ENCODE peak calls at places on chromosomes 2 and 18, in nine cellular contexts. H is upper lobe of right lung, B is neural progenitor cell, K is fibroblast of pulmonary artery, Z is pancreas, V is endothelial cell, P is MM.1S, C is cardiac muscle cell, A is astrocyte. F is an unnamed sample.

GRCh38 chr18:10286580-10287150 is 167.8 kb upstream of the APCDD1 start:
- DNase-seq in H (no peak), B (no peak), K (no peak), Z (no peak), V (no peak), P (no peak), C (no peak), A (no peak), F (no peak)

GRCh38 chr2:7620255-7620654 is 703.0 kb downstream of the RNF144A start:
- DNase-seq in H (no peak), B (peak), K (no peak), Z (no peak), V (no peak), P (no peak), C (no peak), A (no peak), F (no peak)

GRCh38 chr2:25043241-25043867 is 1.5 kb downstream of the EFR3B start:
- DNase-seq in H (no peak), B (peak), K (peak), Z (no peak), V (no peak), P (no peak), C (peak), A (peak), F (no peak)

GRCh38 chr2:157480182-157480961 is 36.5 kb upstream of the CYTIP start:
- DNase-seq in H (peak), B (no peak), K (peak), Z (peak), V (no peak), P (no peak), C (peak), A (no peak), F (no peak)

GRCh38 chr2:10647886-10648605 is 41.7 kb downstream of the NOL10 start:
- DNase-seq in H (no peak), B (no peak), K (no peak), Z (no peak), V (no peak), P (no peak), C (peak), A (peak), F (no peak)

GRCh38 chr2:8144785-8145184 is 537.1 kb upstream of the ID2 start:
- DNase-seq in H (no peak), B (no peak), K (peak), Z (no peak), V (no peak), P (no peak), C (peak), A (peak), F (no peak)

GRCh38 chr2:120949957-120950590 is 214.4 kb downstream of the GLI2 start:
- DNase-seq in H (no peak), B (no peak), K (no peak), Z (no peak), V (no peak), P (no peak), C (no peak), A (peak), F (no peak)

GRCh38 chr2:240579771-240580614 is 6.5 kb upstream of the CAPN10 start:
- DNase-seq in H (peak), B (peak), K (peak), Z (peak), V (no peak), P (peak), C (peak), A (peak), F (peak)

GRCh38 chr18:39521164-39521563 is 1955.6 kb upstream of the CELF4 start:
- DNase-seq in H (no peak), B (no peak), K (no peak), Z (no peak), V (no peak), P (no peak), C (no peak), A (no peak), F (no peak)

GRCh38 chr18:78292602-78293001 is 687.0 kb upstream of the SALL3 start:
- DNase-seq in H (no peak), B (no peak), K (no peak), Z (no peak), V (no peak), P (no peak), C (peak), A (no peak), F (no peak)

GRCh38 chr2:173296235-173296634 is 58.4 kb upstream of the CDCA7 start:
- DNase-seq in H (no peak), B (no peak), K (no peak), Z (no peak), V (no peak), P (peak), C (no peak), A (no peak), F (no peak)

GRCh38 chr2:66201242-66201641 is 233.7 kb upstream of the MEIS1 start:
- DNase-seq in H (no peak), B (no peak), K (no peak), Z (no peak), V (no peak), P (no peak), C (no peak), A (no peak), F (no peak)

GRCh38 chr18:23798249-23798648 is 109.0 kb downstream of the LAMA3 start:
- DNase-seq in H (no peak), B (no peak), K (no peak), Z (no peak), V (no peak), P (no peak), C (no peak), A (no peak), F (no peak)

GRCh38 chr2:112940859-112941258 is 29.9 kb downstream of the IL37 start:
- DNase-seq in H (no peak), B (no peak), K (no peak), Z (no peak), V (no peak), P (no peak), C (no peak), A (no peak), F (no peak)

GRCh38 chr2:153403937-153404336 is 74.6 kb downstream of the RPRM start:
- DNase-seq in H (no peak), B (no peak), K (no peak), Z (no peak), V (no peak), P (no peak), C (no peak), A (no peak), F (no peak)

GRCh38 chr2:230578106-230578505 is 134.5 kb upstream of the CAB39 start:
- DNase-seq in H (no peak), B (no peak), K (no peak), Z (no peak), V (peak), P (no peak), C (no peak), A (no peak), F (peak)

GRCh38 chr18:59048378-59048777 is 91.3 kb upstream of the SEC11C start:
- DNase-seq in H (no peak), B (no peak), K (no peak), Z (no peak), V (no peak), P (no peak), C (no peak), A (no peak), F (no peak)

DNA sequence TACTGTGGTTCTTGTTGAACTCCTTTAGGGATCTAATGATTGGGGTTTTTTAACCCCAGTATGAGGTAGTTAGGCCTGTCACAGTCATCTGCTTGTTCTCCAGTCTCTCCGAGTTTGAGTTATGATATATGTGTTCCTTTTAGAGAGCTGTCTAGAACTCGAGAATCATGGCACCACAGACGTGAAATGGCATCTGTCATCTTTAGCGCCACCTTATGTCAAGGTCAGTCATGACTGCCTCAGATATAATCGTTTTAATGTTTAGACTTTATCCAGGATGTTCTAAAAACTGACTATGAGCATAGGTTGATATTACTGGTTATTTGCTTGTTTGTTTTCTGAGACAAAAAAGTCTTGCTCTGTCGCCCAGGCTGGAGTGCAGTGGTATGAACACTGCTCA is 112.2 kb downstream of the CEP192 start:
- DNase-seq in H (no peak), B (no peak), K (peak), Z (no peak), V (no peak), P (no peak), C (no peak), A (no peak), F (no peak)
- TF ChIP-seq CTCF in H (peak), B (peak), K (peak), Z (no peak), V (peak), P (peak), C (peak), A (no peak), F (no peak)

GRCh38 chr2:38155-38554 is 8.2 kb downstream of the FAM110C start:
- DNase-seq in H (no peak), B (no peak), K (no peak), Z (no peak), V (no peak), P (no peak), C (no peak), A (no peak), F (no peak)

GRCh38 chr2:32068-32467 is 14.2 kb downstream of the FAM110C start:
- DNase-seq in H (no peak), B (no peak), K (no peak), Z (no peak), V (no peak), P (no peak), C (no peak), A (no peak), F (no peak)

GRCh38 chr2:35846-36245 is 10.5 kb downstream of the FAM110C start:
- DNase-seq in H (peak), B (no peak), K (no peak), Z (no peak), V (no peak), P (no peak), C (no peak), A (no peak), F (no peak)

GRCh38 chr2:29254-29653 is 17.1 kb downstream of the FAM110C start:
- DNase-seq in H (no peak), B (no peak), K (no peak), Z (no peak), V (no peak), P (no peak), C (no peak), A (no peak), F (no peak)

DNA sequence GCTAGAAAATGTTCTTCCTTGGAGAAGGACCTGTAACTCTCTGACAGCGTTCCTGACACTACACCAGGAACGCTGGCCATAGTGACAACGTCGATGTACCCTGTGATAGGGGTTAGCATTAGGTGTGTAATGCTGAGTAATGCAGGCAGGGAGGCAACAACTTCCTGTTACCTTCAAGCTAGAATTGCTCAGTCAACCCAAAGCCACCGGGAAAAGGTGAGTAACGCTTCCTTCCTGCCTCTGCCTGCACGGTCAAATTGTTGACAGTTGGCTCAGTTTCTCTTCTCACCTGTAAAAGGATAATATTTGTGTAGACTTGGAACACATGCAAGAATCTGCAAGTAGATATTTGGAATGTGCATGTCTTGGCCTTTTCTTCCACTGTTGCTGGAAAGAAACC is 12.7 kb downstream of the FAM110C start:
- DNase-seq in H (no peak), B (no peak), K (no peak), Z (no peak), V (no peak), P (peak), C (no peak), A (no peak), F (no peak)
- TF ChIP-seq CTCF in H (no peak), B (no peak), K (no peak), Z (no peak), V (no peak), P (no peak), C (no peak), A (no peak), F (no peak)

GRCh38 chr2:73983322-73984202 is 1.1 kb upstream of the TET3 start:
- DNase-seq in H (peak), B (peak), K (no peak), Z (peak), V (no peak), P (no peak), C (no peak), A (no peak), F (no peak)
- TF ChIP-seq CTCF in H (no peak), B (no peak), K (no peak), Z (no peak), V (no peak), P (no peak), C (no peak), A (no peak), F (no peak)

GRCh38 chr18:7789853-7790552 is 222.9 kb downstream of the PTPRM start:
- DNase-seq in H (no peak), B (peak), K (peak), Z (no peak), V (peak), P (no peak), C (peak), A (peak), F (no peak)
- TF ChIP-seq CTCF in H (peak), B (peak), K (peak), Z (peak), V (peak), P (peak), C (peak), A (peak), F (no peak)

DNA sequence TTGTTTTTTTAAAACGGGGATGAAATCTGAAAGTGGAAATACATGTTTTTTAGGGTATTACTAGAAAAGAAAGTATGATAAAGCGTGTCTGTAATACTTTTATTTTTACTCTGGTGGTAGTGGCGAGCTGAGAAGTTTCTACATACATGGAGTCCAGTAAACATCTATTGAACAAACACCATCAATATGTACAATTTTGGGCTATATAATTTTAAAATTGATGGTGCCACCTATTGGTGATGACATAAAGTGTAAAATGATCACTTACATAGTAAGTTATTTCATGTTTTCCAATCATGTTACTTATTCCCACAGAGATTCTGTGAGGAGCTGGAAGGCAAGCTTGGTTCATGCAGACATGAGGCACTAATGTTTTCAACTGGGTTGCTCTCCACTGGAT is 31.5 kb upstream of the NFE2L2 start:
- DNase-seq in H (no peak), B (no peak), K (peak), Z (no peak), V (no peak), P (peak), C (peak), A (no peak), F (peak)
- TF ChIP-seq CTCF in H (peak), B (peak), K (peak), Z (no peak), V (peak), P (peak), C (peak), A (peak), F (no peak)

F was measured in GM10248.